ENCODE peak calls at places on chromosome 9, in eight cellular contexts. One of them, this sample, is unnamed. For H3K36me3 and H3K27me3, the result is how much of the 10 kb centered on the place peaks cover.

GRCh38 chr9:98391884-98392283 is 136.4 kb upstream of the TBC1D2 start:
- DNase-seq in WERI-Rb-1: no peak
- DNase-seq in keratinocyte: no peak
- DNase-seq in heart left ventricle: no peak
- DNase-seq in gastrocnemius medialis: no peak
- DNase-seq in CD4-positive, CD25-positive, alpha-beta regulatory T cell: peak
- DNase-seq in tibial artery: no peak
- DNase-seq in GM23248: no peak
- DNase-seq in this sample: no peak

GRCh38 chr9:116910201-116910600 is 223.1 kb downstream of the TRIM32 start:
- DNase-seq in CD4-positive, CD25-positive, alpha-beta regulatory T cell: no peak
- DNase-seq in GM23248: no peak
- DNase-seq in keratinocyte: no peak
- DNase-seq in heart left ventricle: no peak
- DNase-seq in gastrocnemius medialis: no peak
- DNase-seq in WERI-Rb-1: no peak
- DNase-seq in tibial artery: no peak
- DNase-seq in this sample: no peak

GRCh38 chr9:33011857-33012256 is 10.4 kb upstream of the APTX start:
- DNase-seq in CD4-positive, CD25-positive, alpha-beta regulatory T cell: no peak
- DNase-seq in keratinocyte: no peak
- DNase-seq in heart left ventricle: no peak
- DNase-seq in GM23248: no peak
- DNase-seq in WERI-Rb-1: no peak
- DNase-seq in gastrocnemius medialis: no peak
- DNase-seq in tibial artery: no peak
- DNase-seq in this sample: no peak

GRCh38 chr9:14400658-14400995 is 86.7 kb upstream of the NFIB start:
- DNase-seq in keratinocyte: no peak
- DNase-seq in CD4-positive, CD25-positive, alpha-beta regulatory T cell: no peak
- DNase-seq in heart left ventricle: peak
- DNase-seq in WERI-Rb-1: peak
- DNase-seq in GM23248: peak
- DNase-seq in gastrocnemius medialis: peak
- DNase-seq in tibial artery: peak
- DNase-seq in this sample: peak

GRCh38 chr9:35653611-35654010 is 2.9 kb upstream of the SIT1 start:
- DNase-seq in gastrocnemius medialis: no peak
- DNase-seq in keratinocyte: no peak
- DNase-seq in WERI-Rb-1: no peak
- DNase-seq in CD4-positive, CD25-positive, alpha-beta regulatory T cell: no peak
- DNase-seq in heart left ventricle: no peak
- DNase-seq in GM23248: no peak
- DNase-seq in tibial artery: no peak
- DNase-seq in this sample: no peak

GRCh38 chr9:20356392-20357206 is 265.7 kb downstream of the MLLT3 start:
- DNase-seq in tibial artery: peak
- DNase-seq in keratinocyte: no peak
- DNase-seq in gastrocnemius medialis: peak
- DNase-seq in heart left ventricle: peak
- DNase-seq in WERI-Rb-1: peak
- DNase-seq in CD4-positive, CD25-positive, alpha-beta regulatory T cell: peak
- DNase-seq in GM23248: peak
- DNase-seq in this sample: peak

GRCh38 chr9:97562542-97562941 is 61.1 kb downstream of the TMOD1 start:
- DNase-seq in CD4-positive, CD25-positive, alpha-beta regulatory T cell: no peak
- DNase-seq in keratinocyte: no peak
- DNase-seq in GM23248: no peak
- DNase-seq in tibial artery: peak
- DNase-seq in gastrocnemius medialis: peak
- DNase-seq in heart left ventricle: no peak
- DNase-seq in WERI-Rb-1: no peak
- DNase-seq in this sample: no peak

GRCh38 chr9:15135167-15135792 is 171.7 kb downstream of the TTC39B start:
- DNase-seq in heart left ventricle: peak
- DNase-seq in GM23248: peak
- DNase-seq in gastrocnemius medialis: peak
- DNase-seq in WERI-Rb-1: peak
- DNase-seq in CD4-positive, CD25-positive, alpha-beta regulatory T cell: peak
- DNase-seq in keratinocyte: peak
- DNase-seq in tibial artery: no peak
- DNase-seq in this sample: peak

GRCh38 chr9:136059851-136060670 is 35.0 kb downstream of the NACC2 start:
- DNase-seq in WERI-Rb-1: no peak
- DNase-seq in GM23248: peak
- DNase-seq in keratinocyte: no peak
- DNase-seq in CD4-positive, CD25-positive, alpha-beta regulatory T cell: no peak
- DNase-seq in gastrocnemius medialis: peak
- DNase-seq in heart left ventricle: no peak
- DNase-seq in tibial artery: no peak
- DNase-seq in this sample: peak

GRCh38 chr9:31700252-31701045 is 684.0 kb upstream of the ACO1 start:
- DNase-seq in gastrocnemius medialis: no peak
- DNase-seq in WERI-Rb-1: no peak
- DNase-seq in GM23248: no peak
- DNase-seq in CD4-positive, CD25-positive, alpha-beta regulatory T cell: peak
- DNase-seq in heart left ventricle: no peak
- DNase-seq in keratinocyte: peak
- DNase-seq in tibial artery: no peak
- DNase-seq in this sample: no peak

GRCh38 chr9:137776306-137776995 is 101.1 kb upstream of the CACNA1B start:
- DNase-seq in gastrocnemius medialis: no peak
- DNase-seq in tibial artery: no peak
- DNase-seq in GM23248: no peak
- DNase-seq in heart left ventricle: no peak
- DNase-seq in WERI-Rb-1: no peak
- DNase-seq in keratinocyte: no peak
- DNase-seq in CD4-positive, CD25-positive, alpha-beta regulatory T cell: no peak
- DNase-seq in this sample: no peak

GRCh38 chr9:137778914-137779313 is 98.7 kb upstream of the CACNA1B start:
- DNase-seq in GM23248: no peak
- DNase-seq in WERI-Rb-1: no peak
- DNase-seq in CD4-positive, CD25-positive, alpha-beta regulatory T cell: no peak
- DNase-seq in tibial artery: no peak
- DNase-seq in keratinocyte: no peak
- DNase-seq in gastrocnemius medialis: no peak
- DNase-seq in heart left ventricle: no peak
- DNase-seq in this sample: no peak

GRCh38 chr9:137777761-137778160 is 99.8 kb upstream of the CACNA1B start:
- DNase-seq in gastrocnemius medialis: no peak
- DNase-seq in keratinocyte: no peak
- DNase-seq in GM23248: no peak
- DNase-seq in tibial artery: no peak
- DNase-seq in WERI-Rb-1: no peak
- DNase-seq in heart left ventricle: no peak
- DNase-seq in CD4-positive, CD25-positive, alpha-beta regulatory T cell: no peak
- DNase-seq in this sample: no peak

GRCh38 chr9:137774775-137775386 is 102.7 kb upstream of the CACNA1B start:
- DNase-seq in WERI-Rb-1: no peak
- DNase-seq in tibial artery: no peak
- DNase-seq in GM23248: no peak
- DNase-seq in CD4-positive, CD25-positive, alpha-beta regulatory T cell: no peak
- DNase-seq in keratinocyte: no peak
- DNase-seq in heart left ventricle: no peak
- DNase-seq in gastrocnemius medialis: no peak
- DNase-seq in this sample: no peak

DNA sequence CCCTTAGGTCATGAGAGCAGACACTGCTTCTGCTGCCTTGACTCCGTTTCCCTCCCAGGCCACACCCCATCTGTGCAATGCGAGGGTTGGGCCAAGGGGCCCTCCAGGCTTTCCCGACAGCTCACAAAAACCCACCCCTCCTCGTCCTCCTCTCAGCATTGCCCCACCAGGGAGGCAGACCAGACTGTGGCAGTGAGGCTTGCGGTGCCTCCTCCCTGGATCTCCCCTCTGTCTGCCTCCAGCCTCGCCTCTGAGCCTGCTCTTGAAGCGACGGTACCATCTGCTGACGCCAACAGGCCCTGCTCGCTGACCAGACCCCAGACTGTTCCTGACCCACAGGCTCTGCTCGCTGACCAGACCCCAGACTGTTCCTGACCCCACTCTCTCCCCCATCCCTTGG is 99.2 kb upstream of the CACNA1B start:
- DNase-seq in WERI-Rb-1: no peak
- DNase-seq in CD4-positive, CD25-positive, alpha-beta regulatory T cell: no peak
- DNase-seq in keratinocyte: no peak
- DNase-seq in GM23248: no peak
- DNase-seq in tibial artery: no peak
- DNase-seq in heart left ventricle: no peak
- DNase-seq in gastrocnemius medialis: no peak
- DNase-seq in this sample: no peak
- H3K36me3 ChIP-seq in WERI-Rb-1: half or more
- H3K36me3 ChIP-seq in CD4-positive, CD25-positive, alpha-beta regulatory T cell: half or more
- H3K36me3 ChIP-seq in keratinocyte: under half
- H3K36me3 ChIP-seq in GM23248: under half
- H3K36me3 ChIP-seq in tibial artery: half or more
- H3K36me3 ChIP-seq in heart left ventricle: half or more
- H3K36me3 ChIP-seq in gastrocnemius medialis: under half
- H3K36me3 ChIP-seq in this sample: under half

DNA sequence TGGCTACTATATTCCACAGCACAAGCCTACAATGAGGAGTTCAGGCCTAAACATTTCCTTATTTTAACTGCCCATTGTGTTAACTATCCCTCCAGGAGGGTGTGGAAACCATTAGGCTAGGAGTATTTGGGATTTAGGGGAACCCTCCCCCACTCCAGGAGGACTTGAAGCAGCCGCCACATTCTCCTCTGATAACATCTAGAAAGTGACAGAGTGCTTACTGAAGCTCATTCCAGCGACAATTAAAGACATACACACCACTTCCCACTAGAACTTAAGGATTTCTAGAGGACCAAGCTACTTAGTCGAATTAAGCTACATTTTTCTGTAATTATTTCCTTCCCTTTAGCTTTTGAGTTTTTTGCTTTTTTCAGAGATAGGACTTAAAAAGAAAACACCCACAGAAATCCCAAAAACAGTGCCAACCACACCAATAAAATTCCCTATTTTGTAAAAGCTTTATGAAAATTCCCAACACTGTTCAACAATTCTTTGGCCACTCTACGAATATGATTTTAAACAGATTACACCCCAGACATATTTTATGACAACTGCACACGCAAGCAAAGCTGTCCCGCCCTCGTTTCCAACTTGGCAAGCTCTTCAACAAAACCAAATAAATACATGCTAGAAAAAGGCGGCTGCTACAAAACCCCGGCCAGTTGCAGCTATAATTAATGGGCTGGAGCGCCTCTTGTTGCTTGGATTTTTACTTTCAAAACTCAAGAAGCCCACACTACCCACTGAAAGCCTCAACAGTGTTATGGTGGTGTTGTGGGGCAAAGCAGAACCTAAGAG is 4.6 kb downstream of the ROR2 start:
- DNase-seq in gastrocnemius medialis: no peak
- DNase-seq in WERI-Rb-1: no peak
- DNase-seq in tibial artery: no peak
- DNase-seq in heart left ventricle: peak
- DNase-seq in CD4-positive, CD25-positive, alpha-beta regulatory T cell: no peak
- DNase-seq in keratinocyte: no peak
- DNase-seq in GM23248: peak
- DNase-seq in this sample: peak
- H3K4me3 ChIP-seq in gastrocnemius medialis: no peak
- H3K4me3 ChIP-seq in WERI-Rb-1: no peak
- H3K4me3 ChIP-seq in tibial artery: no peak
- H3K4me3 ChIP-seq in heart left ventricle: no peak
- H3K4me3 ChIP-seq in CD4-positive, CD25-positive, alpha-beta regulatory T cell: no peak
- H3K4me3 ChIP-seq in keratinocyte: no peak
- H3K4me3 ChIP-seq in GM23248: peak
- H3K4me3 ChIP-seq in this sample: peak

DNA sequence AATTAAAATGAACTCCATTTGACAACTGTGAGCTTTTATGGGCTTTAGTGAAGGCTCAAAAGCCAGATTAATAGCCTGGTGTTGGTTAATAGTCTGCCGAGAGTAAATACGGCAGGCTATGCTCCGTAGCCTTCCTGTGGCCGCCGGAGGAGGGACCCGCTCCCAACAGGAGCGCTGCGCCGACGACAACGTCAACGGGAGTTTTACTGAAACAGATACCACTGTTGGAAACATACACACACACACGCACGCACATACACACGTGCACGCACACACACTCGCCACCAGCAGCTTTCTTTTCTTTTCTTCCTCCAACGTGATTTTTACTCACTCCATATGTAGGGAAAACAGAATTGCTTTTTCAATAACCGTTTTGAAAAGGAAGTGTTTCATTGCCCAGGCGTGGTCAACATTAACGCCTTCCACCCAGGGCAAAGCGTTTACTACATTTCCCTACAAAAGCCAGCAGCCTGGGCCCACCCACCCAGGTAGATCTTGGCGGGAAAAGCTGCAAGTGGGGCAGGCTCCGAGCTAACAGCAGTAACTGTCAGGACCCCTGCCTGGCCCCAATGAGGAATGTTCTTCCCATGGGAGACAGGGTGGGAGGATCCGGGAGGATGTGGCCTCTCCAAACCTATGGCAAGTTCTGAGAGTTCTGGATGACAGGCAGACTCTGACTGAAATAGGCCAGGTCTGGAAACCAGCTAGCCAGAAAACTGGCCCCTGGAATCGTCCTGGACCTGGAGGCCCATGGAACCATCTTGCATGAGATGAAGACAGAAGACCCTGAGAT is 72.3 kb downstream of the PAX5 start:
- DNase-seq in keratinocyte: no peak
- DNase-seq in WERI-Rb-1: peak
- DNase-seq in gastrocnemius medialis: no peak
- DNase-seq in tibial artery: peak
- DNase-seq in GM23248: peak
- DNase-seq in CD4-positive, CD25-positive, alpha-beta regulatory T cell: no peak
- DNase-seq in heart left ventricle: no peak
- DNase-seq in this sample: no peak
- H3K27me3 ChIP-seq in keratinocyte: under half
- H3K27me3 ChIP-seq in WERI-Rb-1: under half
- H3K27me3 ChIP-seq in gastrocnemius medialis: under half
- H3K27me3 ChIP-seq in tibial artery: under half
- H3K27me3 ChIP-seq in GM23248: under half
- H3K27me3 ChIP-seq in CD4-positive, CD25-positive, alpha-beta regulatory T cell: under half
- H3K27me3 ChIP-seq in heart left ventricle: under half
- H3K27me3 ChIP-seq in this sample: under half

DNA sequence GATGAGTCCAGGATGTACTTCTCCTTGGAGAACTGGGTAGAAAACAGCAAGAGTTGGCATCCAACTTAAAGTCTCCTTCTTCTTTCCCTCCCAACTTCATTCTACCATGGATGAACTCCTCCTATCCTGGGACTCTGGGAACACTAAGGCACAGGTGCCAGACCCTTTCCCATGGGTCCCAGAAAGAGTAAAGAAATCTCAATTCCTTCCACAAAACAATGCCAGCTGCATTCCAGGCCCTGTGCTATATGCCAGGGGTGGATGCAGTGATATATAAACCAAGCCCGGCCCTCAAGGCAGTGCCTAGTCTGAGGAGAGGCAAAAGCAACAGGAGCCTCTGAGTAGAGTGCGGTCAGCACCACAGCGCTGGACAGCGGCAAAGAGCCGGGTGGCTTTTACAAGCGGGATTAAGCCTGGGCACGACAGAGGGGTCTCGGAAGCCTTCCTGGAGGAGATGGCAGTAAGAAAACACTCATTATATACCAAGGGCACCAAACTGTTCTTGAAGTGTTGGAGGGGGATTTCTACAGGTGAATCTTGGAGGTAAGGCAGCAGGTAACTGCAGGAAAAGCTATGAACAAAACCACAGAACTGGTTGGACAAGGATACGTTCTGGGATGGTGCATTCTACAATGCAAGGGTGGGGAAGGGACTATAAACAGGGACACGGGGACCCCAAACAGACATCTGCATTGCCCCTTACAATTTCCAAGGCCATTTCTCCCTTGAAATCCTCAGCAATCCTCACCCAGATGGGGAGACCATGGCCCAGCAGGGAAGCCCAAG is 16.4 kb upstream of the TOR2A start:
- DNase-seq in gastrocnemius medialis: no peak
- DNase-seq in WERI-Rb-1: no peak
- DNase-seq in CD4-positive, CD25-positive, alpha-beta regulatory T cell: no peak
- DNase-seq in keratinocyte: no peak
- DNase-seq in heart left ventricle: no peak
- DNase-seq in tibial artery: no peak
- DNase-seq in GM23248: peak
- DNase-seq in this sample: peak
- H3K36me3 ChIP-seq in gastrocnemius medialis: under half
- H3K36me3 ChIP-seq in WERI-Rb-1: under half
- H3K36me3 ChIP-seq in CD4-positive, CD25-positive, alpha-beta regulatory T cell: half or more
- H3K36me3 ChIP-seq in keratinocyte: under half
- H3K36me3 ChIP-seq in heart left ventricle: half or more
- H3K36me3 ChIP-seq in tibial artery: under half
- H3K36me3 ChIP-seq in GM23248: under half
- H3K36me3 ChIP-seq in this sample: under half

This sample was measured in H7.